ENCODE peak calls at places on chromosomes 6 and 20, in six cellular contexts. One of them, this sample, is unnamed.

GRCh38 chr6:89286516-89286915 is 28.6 kb downstream of the GABRR2 start:
- DNase-seq in heart left ventricle: no peak
- DNase-seq in mesendoderm: no peak
- DNase-seq in CD4-positive, alpha-beta T cell: no peak
- DNase-seq in C1 segment of cervical spinal cord: no peak
- DNase-seq in activated CD4-positive, alpha-beta T cell treated with anti-CD3 and anti-CD28 coated beads, Interleukin-2, amount 10 ng/mL, durations not matched to agents 7 days and 5 days: no peak
- DNase-seq in this sample: no peak

GRCh38 chr6:75201901-75202672 is 3.8 kb downstream of the COL12A1 start:
- DNase-seq in heart left ventricle: peak
- DNase-seq in mesendoderm: peak
- DNase-seq in CD4-positive, alpha-beta T cell: no peak
- DNase-seq in C1 segment of cervical spinal cord: no peak
- DNase-seq in activated CD4-positive, alpha-beta T cell treated with anti-CD3 and anti-CD28 coated beads, Interleukin-2, amount 10 ng/mL, durations not matched to agents 7 days and 5 days: no peak
- DNase-seq in this sample: no peak

GRCh38 chr20:62159835-62160234 is 16.3 kb downstream of the SS18L1 start:
- DNase-seq in heart left ventricle: no peak
- DNase-seq in mesendoderm: no peak
- DNase-seq in CD4-positive, alpha-beta T cell: no peak
- DNase-seq in C1 segment of cervical spinal cord: no peak
- DNase-seq in activated CD4-positive, alpha-beta T cell treated with anti-CD3 and anti-CD28 coated beads, Interleukin-2, amount 10 ng/mL, durations not matched to agents 7 days and 5 days: peak
- DNase-seq in this sample: peak

GRCh38 chr20:6075428-6076219 is 21.8 kb upstream of the LRRN4 start:
- DNase-seq in heart left ventricle: peak
- DNase-seq in mesendoderm: no peak
- DNase-seq in CD4-positive, alpha-beta T cell: no peak
- DNase-seq in C1 segment of cervical spinal cord: no peak
- DNase-seq in activated CD4-positive, alpha-beta T cell treated with anti-CD3 and anti-CD28 coated beads, Interleukin-2, amount 10 ng/mL, durations not matched to agents 7 days and 5 days: no peak
- DNase-seq in this sample: no peak

GRCh38 chr20:59933849-59934585 is 580 bp upstream of the SYCP2 start:
- DNase-seq in heart left ventricle: peak
- DNase-seq in mesendoderm: peak
- DNase-seq in CD4-positive, alpha-beta T cell: peak
- DNase-seq in C1 segment of cervical spinal cord: peak
- DNase-seq in activated CD4-positive, alpha-beta T cell treated with anti-CD3 and anti-CD28 coated beads, Interleukin-2, amount 10 ng/mL, durations not matched to agents 7 days and 5 days: peak
- DNase-seq in this sample: peak

GRCh38 chr20:48394415-48395081 is 433.3 kb downstream of the PREX1 start:
- DNase-seq in heart left ventricle: no peak
- DNase-seq in mesendoderm: no peak
- DNase-seq in CD4-positive, alpha-beta T cell: no peak
- DNase-seq in C1 segment of cervical spinal cord: no peak
- DNase-seq in activated CD4-positive, alpha-beta T cell treated with anti-CD3 and anti-CD28 coated beads, Interleukin-2, amount 10 ng/mL, durations not matched to agents 7 days and 5 days: no peak
- DNase-seq in this sample: no peak

GRCh38 chr6:42745083-42745637 is 743 bp downstream of the TBCC start:
- DNase-seq in heart left ventricle: peak
- DNase-seq in mesendoderm: peak
- DNase-seq in CD4-positive, alpha-beta T cell: no peak
- DNase-seq in C1 segment of cervical spinal cord: no peak
- DNase-seq in activated CD4-positive, alpha-beta T cell treated with anti-CD3 and anti-CD28 coated beads, Interleukin-2, amount 10 ng/mL, durations not matched to agents 7 days and 5 days: peak
- DNase-seq in this sample: no peak

GRCh38 chr6:71402101-71402500 is 113.5 kb downstream of the OGFRL1 start:
- DNase-seq in heart left ventricle: no peak
- DNase-seq in mesendoderm: no peak
- DNase-seq in CD4-positive, alpha-beta T cell: no peak
- DNase-seq in C1 segment of cervical spinal cord: no peak
- DNase-seq in activated CD4-positive, alpha-beta T cell treated with anti-CD3 and anti-CD28 coated beads, Interleukin-2, amount 10 ng/mL, durations not matched to agents 7 days and 5 days: no peak
- DNase-seq in this sample: peak

GRCh38 chr6:139779988-139780774 is 405.7 kb upstream of the CITED2 start:
- DNase-seq in heart left ventricle: no peak
- DNase-seq in mesendoderm: no peak
- DNase-seq in CD4-positive, alpha-beta T cell: no peak
- DNase-seq in C1 segment of cervical spinal cord: no peak
- DNase-seq in activated CD4-positive, alpha-beta T cell treated with anti-CD3 and anti-CD28 coated beads, Interleukin-2, amount 10 ng/mL, durations not matched to agents 7 days and 5 days: no peak
- DNase-seq in this sample: peak

GRCh38 chr6:111590209-111590955 is 15.3 kb downstream of the TRAF3IP2 start:
- DNase-seq in heart left ventricle: no peak
- DNase-seq in mesendoderm: no peak
- DNase-seq in CD4-positive, alpha-beta T cell: no peak
- DNase-seq in C1 segment of cervical spinal cord: no peak
- DNase-seq in activated CD4-positive, alpha-beta T cell treated with anti-CD3 and anti-CD28 coated beads, Interleukin-2, amount 10 ng/mL, durations not matched to agents 7 days and 5 days: no peak
- DNase-seq in this sample: no peak

GRCh38 chr20:8153281-8153908 is 21.3 kb downstream of the PLCB1 start:
- DNase-seq in heart left ventricle: no peak
- DNase-seq in mesendoderm: no peak
- DNase-seq in CD4-positive, alpha-beta T cell: no peak
- DNase-seq in C1 segment of cervical spinal cord: no peak
- DNase-seq in activated CD4-positive, alpha-beta T cell treated with anti-CD3 and anti-CD28 coated beads, Interleukin-2, amount 10 ng/mL, durations not matched to agents 7 days and 5 days: no peak
- DNase-seq in this sample: peak

GRCh38 chr20:17169575-17170136 is 57.2 kb upstream of the PCSK2 start:
- DNase-seq in heart left ventricle: no peak
- DNase-seq in mesendoderm: no peak
- DNase-seq in CD4-positive, alpha-beta T cell: no peak
- DNase-seq in C1 segment of cervical spinal cord: no peak
- DNase-seq in activated CD4-positive, alpha-beta T cell treated with anti-CD3 and anti-CD28 coated beads, Interleukin-2, amount 10 ng/mL, durations not matched to agents 7 days and 5 days: no peak
- DNase-seq in this sample: no peak

GRCh38 chr6:84019171-84019570 is 14.4 kb upstream of the MRAP2 start:
- DNase-seq in heart left ventricle: no peak
- DNase-seq in mesendoderm: peak
- DNase-seq in CD4-positive, alpha-beta T cell: no peak
- DNase-seq in C1 segment of cervical spinal cord: no peak
- DNase-seq in activated CD4-positive, alpha-beta T cell treated with anti-CD3 and anti-CD28 coated beads, Interleukin-2, amount 10 ng/mL, durations not matched to agents 7 days and 5 days: no peak
- DNase-seq in this sample: no peak

GRCh38 chr6:27757307-27757706 is 154.9 kb downstream of the OR2B2 start:
- DNase-seq in heart left ventricle: peak
- DNase-seq in mesendoderm: peak
- DNase-seq in CD4-positive, alpha-beta T cell: peak
- DNase-seq in C1 segment of cervical spinal cord: no peak
- DNase-seq in activated CD4-positive, alpha-beta T cell treated with anti-CD3 and anti-CD28 coated beads, Interleukin-2, amount 10 ng/mL, durations not matched to agents 7 days and 5 days: peak
- DNase-seq in this sample: no peak

GRCh38 chr6:68658338-68658737 is 23.3 kb downstream of the ADGRB3 start:
- DNase-seq in heart left ventricle: no peak
- DNase-seq in mesendoderm: no peak
- DNase-seq in CD4-positive, alpha-beta T cell: no peak
- DNase-seq in C1 segment of cervical spinal cord: no peak
- DNase-seq in activated CD4-positive, alpha-beta T cell treated with anti-CD3 and anti-CD28 coated beads, Interleukin-2, amount 10 ng/mL, durations not matched to agents 7 days and 5 days: no peak
- DNase-seq in this sample: no peak

GRCh38 chr6:157143171-157143884 is 180.0 kb downstream of the TMEM242 start:
- DNase-seq in heart left ventricle: peak
- DNase-seq in mesendoderm: no peak
- DNase-seq in CD4-positive, alpha-beta T cell: no peak
- DNase-seq in C1 segment of cervical spinal cord: no peak
- DNase-seq in activated CD4-positive, alpha-beta T cell treated with anti-CD3 and anti-CD28 coated beads, Interleukin-2, amount 10 ng/mL, durations not matched to agents 7 days and 5 days: no peak
- DNase-seq in this sample: no peak

GRCh38 chr6:116175344-116175743 is 49.4 kb upstream of the COL10A1 start:
- DNase-seq in heart left ventricle: no peak
- DNase-seq in mesendoderm: no peak
- DNase-seq in CD4-positive, alpha-beta T cell: no peak
- DNase-seq in C1 segment of cervical spinal cord: no peak
- DNase-seq in activated CD4-positive, alpha-beta T cell treated with anti-CD3 and anti-CD28 coated beads, Interleukin-2, amount 10 ng/mL, durations not matched to agents 7 days and 5 days: no peak
- DNase-seq in this sample: no peak

GRCh38 chr6:149064026-149065017 is 253.2 kb upstream of the TAB2 start:
- DNase-seq in heart left ventricle: no peak
- DNase-seq in mesendoderm: no peak
- DNase-seq in CD4-positive, alpha-beta T cell: no peak
- DNase-seq in C1 segment of cervical spinal cord: no peak
- DNase-seq in activated CD4-positive, alpha-beta T cell treated with anti-CD3 and anti-CD28 coated beads, Interleukin-2, amount 10 ng/mL, durations not matched to agents 7 days and 5 days: no peak
- DNase-seq in this sample: no peak

GRCh38 chr6:132199343-132199742 is 201.9 kb downstream of the MOXD1 start:
- DNase-seq in heart left ventricle: no peak
- DNase-seq in mesendoderm: no peak
- DNase-seq in CD4-positive, alpha-beta T cell: no peak
- DNase-seq in C1 segment of cervical spinal cord: no peak
- DNase-seq in activated CD4-positive, alpha-beta T cell treated with anti-CD3 and anti-CD28 coated beads, Interleukin-2, amount 10 ng/mL, durations not matched to agents 7 days and 5 days: no peak
- DNase-seq in this sample: no peak

GRCh38 chr6:37565267-37566208 is 65.8 kb upstream of the CCDC167 start:
- DNase-seq in heart left ventricle: no peak
- DNase-seq in mesendoderm: peak
- DNase-seq in CD4-positive, alpha-beta T cell: no peak
- DNase-seq in C1 segment of cervical spinal cord: no peak
- DNase-seq in activated CD4-positive, alpha-beta T cell treated with anti-CD3 and anti-CD28 coated beads, Interleukin-2, amount 10 ng/mL, durations not matched to agents 7 days and 5 days: no peak
- DNase-seq in this sample: no peak

GRCh38 chr20:35091808-35092523 is 641 bp downstream of the TRPC4AP start:
- DNase-seq in heart left ventricle: peak
- DNase-seq in mesendoderm: peak
- DNase-seq in CD4-positive, alpha-beta T cell: no peak
- DNase-seq in C1 segment of cervical spinal cord: no peak
- DNase-seq in activated CD4-positive, alpha-beta T cell treated with anti-CD3 and anti-CD28 coated beads, Interleukin-2, amount 10 ng/mL, durations not matched to agents 7 days and 5 days: peak
- DNase-seq in this sample: no peak

GRCh38 chr6:56961151-56961550 is 6.2 kb downstream of the BEND6 start:
- DNase-seq in heart left ventricle: no peak
- DNase-seq in mesendoderm: peak
- DNase-seq in CD4-positive, alpha-beta T cell: no peak
- DNase-seq in C1 segment of cervical spinal cord: no peak
- DNase-seq in activated CD4-positive, alpha-beta T cell treated with anti-CD3 and anti-CD28 coated beads, Interleukin-2, amount 10 ng/mL, durations not matched to agents 7 days and 5 days: no peak
- DNase-seq in this sample: peak

GRCh38 chr20:33084722-33085121 is 5.3 kb downstream of the BPIFB4 start:
- DNase-seq in heart left ventricle: no peak
- DNase-seq in mesendoderm: no peak
- DNase-seq in CD4-positive, alpha-beta T cell: no peak
- DNase-seq in C1 segment of cervical spinal cord: no peak
- DNase-seq in activated CD4-positive, alpha-beta T cell treated with anti-CD3 and anti-CD28 coated beads, Interleukin-2, amount 10 ng/mL, durations not matched to agents 7 days and 5 days: no peak
- DNase-seq in this sample: no peak

This sample was measured in renal cortical epithelial cell.